ENCODE peak calls at places on chromosomes 3 and 15, in six cellular contexts. T is effector memory CD4-positive, alpha-beta T cell; Z is DMS53; Y is iPS-NIHi11; J is sciatic nerve; A is Peyer's patch. M is an unnamed sample.

GRCh38 chr15:89452330-89452836 is 44.0 kb downstream of the RHCG start:
- DNase-seq in A (no peak), Z (no peak), T (no peak), J (no peak), Y (no peak), M (no peak)

GRCh38 chr3:46559030-46559704 is 6.9 kb downstream of the LRRC2 start:
- DNase-seq in Z (no peak), A (no peak), T (no peak), J (no peak), Y (no peak), M (no peak)

GRCh38 chr3:38001456-38002081 is 11.0 kb downstream of the VILL start:
- DNase-seq in T (no peak), A (no peak), J (peak), Z (peak), Y (peak), M (peak)

GRCh38 chr3:24158756-24159155 is 213.7 kb downstream of the NR1D2 start:
- DNase-seq in A (no peak), J (no peak), Y (no peak), Z (no peak), T (no peak), M (no peak)

GRCh38 chr3:196712514-196713413 is 587 bp downstream of the PIGX start:
- DNase-seq in Y (no peak), J (peak), A (peak), T (no peak), Z (no peak), M (peak)

GRCh38 chr3:182081096-182081495 is 369.4 kb downstream of the SOX2 start:
- DNase-seq in Z (no peak), T (no peak), A (no peak), Y (no peak), J (no peak), M (no peak)

GRCh38 chr3:13594146-13594545 is 45.2 kb downstream of the FBLN2 start:
- DNase-seq in Z (no peak), T (no peak), Y (no peak), A (no peak), J (no peak), M (peak)

GRCh38 chr3:127722928-127723603 is 50.3 kb downstream of the ABTB1 start:
- DNase-seq in T (no peak), Z (no peak), J (peak), Y (peak), A (no peak), M (no peak)

GRCh38 chr3:151085889-151086483 is 522 bp downstream of the MED12L start:
- DNase-seq in A (no peak), J (peak), Y (peak), Z (peak), T (no peak), M (no peak)

GRCh38 chr3:73827658-73828313 is 203.0 kb upstream of the PDZRN3 start:
- DNase-seq in T (no peak), Y (no peak), J (no peak), Z (no peak), A (no peak), M (no peak)

GRCh38 chr3:58217209-58217811 is 6.5 kb upstream of the DNASE1L3 start:
- DNase-seq in J (peak), Z (peak), A (peak), Y (peak), T (peak), M (peak)

GRCh38 chr3:172202797-172203196 is 163.4 kb downstream of the FNDC3B start:
- DNase-seq in A (no peak), T (no peak), Y (no peak), Z (peak), J (no peak), M (no peak)

GRCh38 chr3:124960205-124960604 is 25.7 kb upstream of the MUC13 start:
- DNase-seq in Y (no peak), Z (no peak), T (no peak), A (no peak), J (no peak), M (no peak)

GRCh38 chr15:92921215-92922131 is 21.3 kb downstream of the CHD2 start:
- DNase-seq in Y (no peak), A (no peak), T (no peak), Z (peak), J (no peak), M (no peak)

GRCh38 chr3:187629711-187630110 is 40.5 kb downstream of the SST start:
- DNase-seq in A (no peak), Z (no peak), Y (no peak), J (no peak), T (no peak), M (no peak)

GRCh38 chr3:99929409-99930139 is 111.9 kb downstream of the CMSS1 start:
- DNase-seq in Y (no peak), Z (no peak), A (no peak), J (peak), T (no peak), M (peak)

GRCh38 chr15:29014493-29014892 is 128.7 kb downstream of the APBA2 start:
- DNase-seq in J (no peak), T (no peak), A (no peak), Y (no peak), Z (no peak), M (no peak)

GRCh38 chr3:29932662-29933316 is 651.9 kb downstream of the RBMS3 start:
- DNase-seq in A (no peak), J (no peak), T (no peak), Z (no peak), Y (no peak), M (no peak)

GRCh38 chr3:197512691-197513571 is 42.8 kb downstream of the BDH1 start:
- DNase-seq in J (no peak), Y (no peak), A (no peak), T (no peak), Z (no peak), M (no peak)

GRCh38 chr15:25643120-25643519 is 204.3 kb upstream of the UBE3A start:
- DNase-seq in T (no peak), J (no peak), Z (no peak), A (no peak), Y (peak), M (no peak)

GRCh38 chr3:178778579-178778978 is 242.3 kb downstream of the KCNMB2 start:
- DNase-seq in J (no peak), Z (peak), A (no peak), T (no peak), Y (no peak), M (no peak)

GRCh38 chr3:194205675-194206133 is 69.8 kb downstream of the HES1 start:
- DNase-seq in A (no peak), Z (peak), J (no peak), T (no peak), Y (peak), M (peak)

GRCh38 chr3:130916507-130917167 is 22.8 kb downstream of the ATP2C1 start:
- DNase-seq in T (no peak), J (no peak), A (no peak), Z (no peak), Y (no peak), M (no peak)

GRCh38 chr15:51966192-51966591 is 5.4 kb downstream of the LEO1 start:
- DNase-seq in Z (no peak), T (no peak), A (no peak), Y (no peak), J (no peak), M (no peak)

GRCh38 chr3:23017800-23018199 is 185.3 kb upstream of the UBE2E2 start:
- DNase-seq in T (no peak), Z (peak), A (no peak), J (no peak), Y (no peak), M (no peak)

GRCh38 chr15:86743283-86743903 is 663.7 kb downstream of the AGBL1 start:
- DNase-seq in J (peak), Y (peak), Z (peak), T (peak), A (peak), M (no peak)

GRCh38 chr3:124258057-124258500 is 266.2 kb upstream of the ROPN1 start:
- DNase-seq in Z (peak), Y (peak), A (no peak), T (no peak), J (no peak), M (no peak)

GRCh38 chr3:66485291-66485968 is 15.4 kb downstream of the LRIG1 start:
- DNase-seq in Y (no peak), A (no peak), T (no peak), Z (no peak), J (no peak), M (peak)

GRCh38 chr15:29105151-29105785 is 164.4 kb downstream of the NSMCE3 start:
- DNase-seq in T (no peak), A (no peak), Y (no peak), J (no peak), Z (peak), M (no peak)

GRCh38 chr3:63029326-63029725 is 154.1 kb upstream of the CADPS start:
- DNase-seq in J (no peak), A (no peak), T (no peak), Y (no peak), Z (no peak), M (no peak)

GRCh38 chr3:54698059-54698458 is 229.8 kb downstream of the LRTM1 start:
- DNase-seq in A (no peak), Y (peak), J (no peak), Z (no peak), T (no peak), M (no peak)

GRCh38 chr15:78909160-78909695 is 35.6 kb downstream of the CTSH start:
- DNase-seq in A (no peak), Y (no peak), Z (no peak), J (no peak), T (no peak), M (no peak)